ENCODE peak calls at places on chromosomes 1 and 21, in four cellular contexts. Y is retina; H is tibial artery; M is stimulated activated CD8-positive, alpha-beta memory T cell treated with anti-CD3 and anti-CD28 coated beads, Interleukin-7, amount 100 ng/mL, for 1 hour. F is an unnamed sample.

GRCh38 chr1:21313146-21313885 is 23.1 kb upstream of the ECE1 start:
- DNase-seq in M (no peak), H (peak), Y (peak), F (peak)

GRCh38 chr1:155012052-155012546 is 9.5 kb downstream of the ZBTB7B start:
- DNase-seq in Y (peak), M (no peak), H (peak), F (peak)

GRCh38 chr1:3477241-3478109 is 23.0 kb downstream of the ARHGEF16 start:
- DNase-seq in Y (no peak), H (no peak), M (no peak), F (no peak)

GRCh38 chr21:31203371-31204054 is 140.5 kb downstream of the TIAM1 start:
- DNase-seq in Y (no peak), M (no peak), H (no peak), F (peak)

GRCh38 chr1:31725777-31726535 is 22.1 kb upstream of the COL16A1 start:
- DNase-seq in H (no peak), Y (no peak), M (no peak), F (no peak)

GRCh38 chr1:47729685-47730084 is 267.5 kb downstream of the TRABD2B start:
- DNase-seq in H (no peak), M (no peak), Y (no peak), F (no peak)

GRCh38 chr1:116457944-116458343 is 84.9 kb downstream of the ATP1A1 start:
- DNase-seq in M (no peak), H (no peak), Y (no peak), F (no peak)

GRCh38 chr21:42616366-42617340 is 36.8 kb upstream of the PDE9A start:
- DNase-seq in M (no peak), Y (no peak), H (no peak), F (no peak)

GRCh38 chr1:81453345-81453703 is 347.4 kb upstream of the ADGRL2 start:
- DNase-seq in M (no peak), H (no peak), Y (no peak), F (no peak)

GRCh38 chr1:59924653-59925052 is 1.9 kb downstream of the CYP2J2 start:
- DNase-seq in H (no peak), Y (no peak), M (no peak), F (no peak)

GRCh38 chr1:117735045-117735992 is 129.5 kb downstream of the TENT5C start:
- DNase-seq in M (no peak), H (no peak), Y (no peak), F (peak)